ENCODE peak calls at places on chromosome 11, in nine cellular contexts. O is stimulated activated CD4-positive, alpha-beta T cell treated with anti-CD3 and anti-CD28 coated beads, Interleukin-1b, Interleukin-23, amount 100 ng/mL, for 1 hour; R is AG10803; Z is NCI-H146; J is activated T-helper 9 cell treated with anti-CD3 and anti-CD28 coated beads, Interleukin-2, amount 50 U/mL, for 16 hours; Q is posterior vena cava; H is neuronal stem cell; P is HTR-8/SVneo; S is mesendoderm. L is an unnamed sample.

GRCh38 chr11:27242591-27242990 is 120.4 kb downstream of the CCDC34 start:
- DNase-seq in S (peak; percentile 82), P (no peak), J (no peak), R (peak; percentile 100), O (no peak), Z (no peak), H (no peak), Q (no peak), L (no peak)

GRCh38 chr11:115215694-115216615 is 288.3 kb downstream of the CADM1 start:
- DNase-seq in O (no peak), J (no peak), S (peak; percentile 76), P (no peak), R (no peak), Z (peak; percentile 8), Q (no peak), H (no peak), L (no peak)

GRCh38 chr11:112128483-112129121 is 35.3 kb downstream of the IL18 start:
- DNase-seq in Q (peak; percentile 88), J (no peak), H (no peak), S (no peak), R (peak; percentile 81), O (no peak), P (peak; percentile 93), Z (peak; percentile 25), L (no peak)

GRCh38 chr11:97990162-97990920 is 1030.4 kb upstream of the CNTN5 start:
- DNase-seq in P (no peak), J (no peak), S (no peak), H (no peak), Q (no peak), R (peak; percentile 10), Z (no peak), O (no peak), L (no peak)

GRCh38 chr11:95567685-95568084 is 221.9 kb downstream of the FAM76B start:
- DNase-seq in J (no peak), Q (no peak), H (no peak), Z (no peak), S (no peak), O (no peak), P (no peak), R (peak; percentile 81), L (no peak)

GRCh38 chr11:123478352-123478986 is 48.4 kb downstream of the GRAMD1B start:
- DNase-seq in R (peak; percentile 83), H (peak; percentile 73), J (no peak), Z (peak; percentile 32), P (peak; percentile 69), S (peak; percentile 93), O (no peak), Q (no peak), L (no peak)

GRCh38 chr11:61356701-61357100 is 5.0 kb downstream of the CYB561A3 start:
- DNase-seq in P (no peak), J (no peak), H (no peak), O (no peak), Q (no peak), R (no peak), Z (no peak), S (no peak), L (no peak)

GRCh38 chr11:206516-207212 is 535 bp downstream of the BET1L start:
- DNase-seq in Z (no peak), O (no peak), P (no peak), S (peak; percentile 16), H (peak; percentile 12), Q (peak; percentile 80), R (peak; percentile 28), J (no peak), L (no peak)

GRCh38 chr11:44324787-44325525 is 15.0 kb upstream of the ALX4 start:
- DNase-seq in Z (peak; percentile 32), S (no peak), J (no peak), Q (no peak), R (no peak), H (no peak), O (no peak), P (no peak), L (no peak)

GRCh38 chr11:34309970-34310369 is 47.8 kb downstream of the ABTB2 start:
- DNase-seq in Q (no peak), S (peak; percentile 89), Z (no peak), J (no peak), O (no peak), R (no peak), P (no peak), H (no peak), L (no peak)

GRCh38 chr11:16713594-16713993 is 24.9 kb upstream of the C11orf58 start:
- DNase-seq in P (no peak), O (no peak), Q (no peak), S (no peak), H (no peak), J (no peak), R (no peak), Z (no peak), L (no peak)

GRCh38 chr11:116519499-116519898 is 253.3 kb downstream of the BUD13 start:
- DNase-seq in S (no peak), J (no peak), P (no peak), R (no peak), O (no peak), H (no peak), Q (no peak), Z (no peak), L (no peak)

GRCh38 chr11:6755303-6755952 is 16.3 kb downstream of the OR2AG2 start:
- DNase-seq in Q (no peak), H (peak; percentile 44), R (peak; percentile 20), O (no peak), J (no peak), S (peak; percentile 45), Z (peak; percentile 20), P (peak; percentile 45), L (no peak)

GRCh38 chr11:133833899-133834296 is 11.4 kb downstream of the SPATA19 start:
- DNase-seq in O (no peak), H (no peak), Z (no peak), S (no peak), J (no peak), Q (no peak), R (no peak), P (no peak), L (no peak)

GRCh38 chr11:8584511-8584910 is 9.5 kb downstream of the STK33 start:
- DNase-seq in S (peak; percentile 63), J (no peak), R (no peak), Z (peak; percentile 30), H (no peak), O (no peak), Q (no peak), P (no peak), L (no peak)

GRCh38 chr11:70078095-70078795 is at the start of gene ANO1:
- DNase-seq in Q (peak; percentile 79), O (no peak), H (no peak), Z (no peak), P (no peak), S (no peak), R (no peak), J (no peak), L (no peak)

GRCh38 chr11:57513911-57514537 is 1.5 kb downstream of the SLC43A1 start:
- DNase-seq in P (no peak), S (peak; percentile 64), Z (peak; percentile 71), Q (peak; percentile 82), J (no peak), H (no peak), R (peak; percentile 33), O (no peak), L (no peak)

L was measured in activated CD4-positive, CD25-positive, alpha-beta regulatory T cell treated with anti-CD3 and anti-CD28 coated beads, Interleukin-2, amount 50 U/mL, for 72 hours.